ENCODE peak calls at places on chromosome 20, in seven cellular contexts. One of them, this sample, is unnamed.

GRCh38 chr20:20259534-20259933 is 108.4 kb upstream of the INSM1 start:
- DNase-seq in AG10803: peak; percentile 3
- DNase-seq in neural progenitor cell: no peak
- DNase-seq in HFFc6: no peak
- DNase-seq in psoas muscle: no peak
- DNase-seq in H1: no peak
- DNase-seq in epithelial cell of esophagus: no peak
- DNase-seq in this sample: no peak

GRCh38 chr20:49742948-49743347 is 29.3 kb upstream of the B4GALT5 start:
- DNase-seq in AG10803: no peak
- DNase-seq in neural progenitor cell: no peak
- DNase-seq in HFFc6: no peak
- DNase-seq in psoas muscle: no peak
- DNase-seq in H1: no peak
- DNase-seq in epithelial cell of esophagus: peak; percentile 50
- DNase-seq in this sample: no peak

GRCh38 chr20:31808481-31808880 is 10.7 kb upstream of the MYLK2 start:
- DNase-seq in AG10803: no peak
- DNase-seq in neural progenitor cell: no peak
- DNase-seq in HFFc6: no peak
- DNase-seq in psoas muscle: no peak
- DNase-seq in H1: no peak
- DNase-seq in epithelial cell of esophagus: no peak
- DNase-seq in this sample: no peak

GRCh38 chr20:5116875-5117274 is 2.9 kb downstream of the PCNA start:
- DNase-seq in AG10803: no peak
- DNase-seq in neural progenitor cell: no peak
- DNase-seq in HFFc6: no peak
- DNase-seq in psoas muscle: no peak
- DNase-seq in H1: no peak
- DNase-seq in epithelial cell of esophagus: no peak
- DNase-seq in this sample: no peak

GRCh38 chr20:1949306-1949705 is 44.6 kb downstream of the PDYN start:
- DNase-seq in AG10803: peak; percentile 42
- DNase-seq in neural progenitor cell: no peak
- DNase-seq in HFFc6: no peak
- DNase-seq in psoas muscle: no peak
- DNase-seq in H1: no peak
- DNase-seq in epithelial cell of esophagus: no peak
- DNase-seq in this sample: peak; percentile 26

GRCh38 chr20:52410182-52410647 is 218.6 kb upstream of the ZFP64 start:
- DNase-seq in AG10803: peak; percentile 95
- DNase-seq in neural progenitor cell: no peak
- DNase-seq in HFFc6: no peak
- DNase-seq in psoas muscle: no peak
- DNase-seq in H1: no peak
- DNase-seq in epithelial cell of esophagus: no peak
- DNase-seq in this sample: no peak

GRCh38 chr20:32189691-32190607 is 17.6 kb downstream of the PLAGL2 start:
- DNase-seq in AG10803: peak; percentile 47
- DNase-seq in neural progenitor cell: peak; percentile 90
- DNase-seq in HFFc6: no peak
- DNase-seq in psoas muscle: peak; percentile 73
- DNase-seq in H1: no peak
- DNase-seq in epithelial cell of esophagus: peak; percentile 30
- DNase-seq in this sample: peak; percentile 20

GRCh38 chr20:61724376-61724775 is 341.3 kb downstream of the TAF4 start:
- DNase-seq in AG10803: peak; percentile 11
- DNase-seq in neural progenitor cell: peak; percentile 48
- DNase-seq in HFFc6: no peak
- DNase-seq in psoas muscle: no peak
- DNase-seq in H1: peak; percentile 7
- DNase-seq in epithelial cell of esophagus: no peak
- DNase-seq in this sample: no peak

GRCh38 chr20:41340327-41341055 is at the start of gene LPIN3:
- DNase-seq in AG10803: peak; percentile 90
- DNase-seq in neural progenitor cell: peak; percentile 97
- DNase-seq in HFFc6: peak; percentile 84
- DNase-seq in psoas muscle: peak; percentile 90
- DNase-seq in H1: peak; percentile 81
- DNase-seq in epithelial cell of esophagus: peak; percentile 96
- DNase-seq in this sample: peak; percentile 97

GRCh38 chr20:19056909-19057308 is 155.5 kb upstream of the SLC24A3 start:
- DNase-seq in AG10803: no peak
- DNase-seq in neural progenitor cell: no peak
- DNase-seq in HFFc6: no peak
- DNase-seq in psoas muscle: no peak
- DNase-seq in H1: no peak
- DNase-seq in epithelial cell of esophagus: no peak
- DNase-seq in this sample: no peak
- TF ChIP-seq CTCF in AG10803: no peak
- TF ChIP-seq CTCF in neural progenitor cell: peak; percentile 34
- TF ChIP-seq CTCF in HFFc6: no peak
- TF ChIP-seq CTCF in psoas muscle: no peak
- TF ChIP-seq CTCF in H1: peak; percentile 46
- TF ChIP-seq CTCF in epithelial cell of esophagus: no peak
- TF ChIP-seq CTCF in this sample: no peak

GRCh38 chr20:59153355-59153681 is 10.3 kb upstream of the ZNF831 start:
- DNase-seq in AG10803: peak; percentile 5
- DNase-seq in neural progenitor cell: no peak
- DNase-seq in HFFc6: no peak
- DNase-seq in psoas muscle: peak; percentile 91
- DNase-seq in H1: no peak
- DNase-seq in epithelial cell of esophagus: no peak
- DNase-seq in this sample: no peak
- TF ChIP-seq CTCF in AG10803: no peak
- TF ChIP-seq CTCF in neural progenitor cell: no peak
- TF ChIP-seq CTCF in HFFc6: no peak
- TF ChIP-seq CTCF in psoas muscle: no peak
- TF ChIP-seq CTCF in H1: no peak
- TF ChIP-seq CTCF in epithelial cell of esophagus: no peak
- TF ChIP-seq CTCF in this sample: no peak

GRCh38 chr20:17403496-17403895 is 127.7 kb downstream of the BFSP1 start:
- DNase-seq in AG10803: no peak
- DNase-seq in neural progenitor cell: no peak
- DNase-seq in HFFc6: no peak
- DNase-seq in psoas muscle: no peak
- DNase-seq in H1: no peak
- DNase-seq in epithelial cell of esophagus: no peak
- DNase-seq in this sample: no peak

GRCh38 chr20:17394411-17394810 is 136.8 kb downstream of the BFSP1 start:
- DNase-seq in AG10803: no peak
- DNase-seq in neural progenitor cell: no peak
- DNase-seq in HFFc6: no peak
- DNase-seq in psoas muscle: no peak
- DNase-seq in H1: no peak
- DNase-seq in epithelial cell of esophagus: peak; percentile 18
- DNase-seq in this sample: peak; percentile 1

GRCh38 chr20:17395729-17396128 is 135.4 kb downstream of the BFSP1 start:
- DNase-seq in AG10803: no peak
- DNase-seq in neural progenitor cell: no peak
- DNase-seq in HFFc6: no peak
- DNase-seq in psoas muscle: no peak
- DNase-seq in H1: no peak
- DNase-seq in epithelial cell of esophagus: no peak
- DNase-seq in this sample: no peak

DNA sequence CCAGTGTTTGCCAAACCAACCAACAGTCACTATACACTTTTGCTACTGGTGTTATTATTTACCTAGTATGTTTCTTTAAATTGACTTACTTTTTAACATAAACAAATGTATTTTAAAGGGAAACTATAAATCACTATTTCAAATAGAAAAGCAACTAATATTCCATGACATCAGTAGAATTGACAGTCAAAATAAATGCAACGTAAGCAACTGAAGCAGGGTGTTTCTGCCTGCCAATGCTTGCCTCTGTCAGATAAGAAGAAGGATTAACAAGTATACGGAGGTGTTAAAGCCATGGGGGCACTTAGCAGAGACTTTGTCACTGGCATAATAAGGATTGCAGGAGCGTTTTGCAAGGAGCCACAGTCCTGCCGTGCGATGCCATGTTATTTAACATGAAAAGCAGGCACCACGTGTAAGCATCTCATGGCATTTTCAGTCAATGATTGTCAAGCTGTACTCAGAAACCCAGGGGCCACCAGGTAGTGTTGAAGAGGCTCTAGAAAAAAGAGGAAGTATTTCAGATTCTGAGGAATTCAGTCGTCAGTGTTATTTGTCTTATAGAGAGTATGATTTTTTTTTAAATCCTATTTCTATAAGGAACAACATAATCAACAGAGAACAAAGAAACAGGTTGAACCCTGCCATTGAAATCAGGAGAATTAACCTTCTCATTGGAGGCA is 131.7 kb downstream of the BFSP1 start:
- DNase-seq in AG10803: no peak
- DNase-seq in neural progenitor cell: peak; percentile 23
- DNase-seq in HFFc6: no peak
- DNase-seq in psoas muscle: no peak
- DNase-seq in H1: no peak
- DNase-seq in epithelial cell of esophagus: no peak
- DNase-seq in this sample: no peak
- TF ChIP-seq CTCF in AG10803: no peak
- TF ChIP-seq CTCF in neural progenitor cell: no peak
- TF ChIP-seq CTCF in HFFc6: no peak
- TF ChIP-seq CTCF in psoas muscle: no peak
- TF ChIP-seq CTCF in H1: no peak
- TF ChIP-seq CTCF in epithelial cell of esophagus: no peak
- TF ChIP-seq CTCF in this sample: no peak

GRCh38 chr20:38043512-38044300 is 10.2 kb downstream of the RPRD1B start:
- DNase-seq in AG10803: peak; percentile 51
- DNase-seq in neural progenitor cell: no peak
- DNase-seq in HFFc6: peak; percentile 90
- DNase-seq in psoas muscle: peak; percentile 67
- DNase-seq in H1: no peak
- DNase-seq in epithelial cell of esophagus: peak; percentile 96
- DNase-seq in this sample: peak; percentile 86
- TF ChIP-seq CTCF in AG10803: peak; percentile 14
- TF ChIP-seq CTCF in neural progenitor cell: no peak
- TF ChIP-seq CTCF in HFFc6: peak; percentile 44
- TF ChIP-seq CTCF in psoas muscle: no peak
- TF ChIP-seq CTCF in H1: no peak
- TF ChIP-seq CTCF in epithelial cell of esophagus: peak; percentile 44
- TF ChIP-seq CTCF in this sample: no peak

GRCh38 chr20:48189177-48189576 is 403.9 kb upstream of the SULF2 start:
- DNase-seq in AG10803: peak; percentile 61
- DNase-seq in neural progenitor cell: peak; percentile 46
- DNase-seq in HFFc6: no peak
- DNase-seq in psoas muscle: no peak
- DNase-seq in H1: no peak
- DNase-seq in epithelial cell of esophagus: peak; percentile 89
- DNase-seq in this sample: no peak
- TF ChIP-seq CTCF in AG10803: peak; percentile 63
- TF ChIP-seq CTCF in neural progenitor cell: peak; percentile 50
- TF ChIP-seq CTCF in HFFc6: no peak
- TF ChIP-seq CTCF in psoas muscle: no peak
- TF ChIP-seq CTCF in H1: peak; percentile 69
- TF ChIP-seq CTCF in epithelial cell of esophagus: peak; percentile 76
- TF ChIP-seq CTCF in this sample: peak; percentile 55

GRCh38 chr20:50931306-50932015 is at the start of gene ADNP:
- DNase-seq in AG10803: peak; percentile 90
- DNase-seq in neural progenitor cell: peak; percentile 98
- DNase-seq in HFFc6: peak; percentile 77
- DNase-seq in psoas muscle: peak; percentile 94
- DNase-seq in H1: peak; percentile 83
- DNase-seq in epithelial cell of esophagus: peak; percentile 96
- DNase-seq in this sample: peak; percentile 88
- TF ChIP-seq CTCF in AG10803: peak; percentile 55
- TF ChIP-seq CTCF in neural progenitor cell: peak; percentile 75
- TF ChIP-seq CTCF in HFFc6: peak; percentile 85
- TF ChIP-seq CTCF in psoas muscle: peak; percentile 67
- TF ChIP-seq CTCF in H1: peak; percentile 50
- TF ChIP-seq CTCF in epithelial cell of esophagus: peak; percentile 44
- TF ChIP-seq CTCF in this sample: peak; percentile 53

This sample was measured in foreskin fibroblast.